ENCODE peak calls at places on chromosomes 3 and 15, in five cellular contexts. P, D, Z, Q and Y are unnamed samples.

GRCh38 chr3:172074578-172074977 is 35.2 kb downstream of the FNDC3B start:
- DNase-seq in Q (peak; percentile 64), P (no peak), Z (no peak), D (no peak), Y (no peak)

GRCh38 chr15:38609097-38609738 is 44.6 kb upstream of the RASGRP1 start:
- DNase-seq in P (no peak), Z (no peak), Q (no peak), D (no peak), Y (no peak)

GRCh38 chr3:14244521-14244920 is 65.9 kb downstream of the LSM3 start:
- DNase-seq in Q (no peak), D (no peak), P (no peak), Z (no peak), Y (no peak)

GRCh38 chr15:78075490-78076230 is 1.9 kb downstream of the TBC1D2B start:
- DNase-seq in Z (no peak), Q (no peak), D (no peak), P (peak; percentile 64), Y (peak; percentile 75)

GRCh38 chr3:72606005-72606800 is 242.0 kb downstream of the SHQ1 start:
- DNase-seq in P (no peak), Z (no peak), Q (no peak), D (no peak), Y (peak; percentile 30)

GRCh38 chr15:40252438-40253178 is 13.7 kb downstream of the PAK6 start:
- DNase-seq in Q (peak; percentile 65), Z (peak; percentile 84), D (peak; percentile 79), P (peak; percentile 54), Y (peak; percentile 72)

GRCh38 chr3:54573922-54574321 is 353.9 kb downstream of the LRTM1 start:
- DNase-seq in P (no peak), D (no peak), Q (no peak), Z (no peak), Y (no peak)

GRCh38 chr3:38047896-38048295 is 8.9 kb downstream of the DLEC1 start:
- DNase-seq in Z (no peak), Q (no peak), D (no peak), P (no peak), Y (no peak)

GRCh38 chr15:74400915-74401757 is 32.6 kb downstream of the SEMA7A start:
- DNase-seq in D (no peak), P (no peak), Q (no peak), Z (no peak), Y (peak; percentile 93)

GRCh38 chr3:99400352-99400751 is 238.0 kb upstream of the COL8A1 start:
- DNase-seq in P (no peak), D (no peak), Q (no peak), Z (no peak), Y (no peak)

GRCh38 chr15:68528891-68529290 is 49.9 kb upstream of the CORO2B start:
- DNase-seq in D (no peak), Z (no peak), P (no peak), Q (no peak), Y (peak; percentile 52)

GRCh38 chr3:183178833-183179549 is 16.5 kb upstream of the LAMP3 start:
- DNase-seq in D (peak; percentile 88), P (peak; percentile 15), Q (peak; percentile 58), Z (no peak), Y (peak; percentile 70)

GRCh38 chr15:65384895-65385867 is 7.4 kb upstream of the IGDCC3 start:
- DNase-seq in D (peak; percentile 86), Q (peak; percentile 90), P (peak; percentile 81), Z (peak; percentile 94), Y (peak; percentile 85)

GRCh38 chr3:176948123-176948522 is 249.2 kb downstream of the TBL1XR1 start:
- DNase-seq in D (no peak), Q (no peak), Z (no peak), P (no peak), Y (no peak)

GRCh38 chr3:32420138-32420981 is 28.7 kb downstream of the CMTM7 start:
- DNase-seq in P (peak; percentile 46), Z (peak; percentile 89), D (no peak), Q (no peak), Y (peak; percentile 99)

GRCh38 chr3:21718943-21719591 is 31.9 kb downstream of the ZNF385D start:
- DNase-seq in Q (no peak), P (no peak), Z (no peak), D (no peak), Y (no peak)

DNA sequence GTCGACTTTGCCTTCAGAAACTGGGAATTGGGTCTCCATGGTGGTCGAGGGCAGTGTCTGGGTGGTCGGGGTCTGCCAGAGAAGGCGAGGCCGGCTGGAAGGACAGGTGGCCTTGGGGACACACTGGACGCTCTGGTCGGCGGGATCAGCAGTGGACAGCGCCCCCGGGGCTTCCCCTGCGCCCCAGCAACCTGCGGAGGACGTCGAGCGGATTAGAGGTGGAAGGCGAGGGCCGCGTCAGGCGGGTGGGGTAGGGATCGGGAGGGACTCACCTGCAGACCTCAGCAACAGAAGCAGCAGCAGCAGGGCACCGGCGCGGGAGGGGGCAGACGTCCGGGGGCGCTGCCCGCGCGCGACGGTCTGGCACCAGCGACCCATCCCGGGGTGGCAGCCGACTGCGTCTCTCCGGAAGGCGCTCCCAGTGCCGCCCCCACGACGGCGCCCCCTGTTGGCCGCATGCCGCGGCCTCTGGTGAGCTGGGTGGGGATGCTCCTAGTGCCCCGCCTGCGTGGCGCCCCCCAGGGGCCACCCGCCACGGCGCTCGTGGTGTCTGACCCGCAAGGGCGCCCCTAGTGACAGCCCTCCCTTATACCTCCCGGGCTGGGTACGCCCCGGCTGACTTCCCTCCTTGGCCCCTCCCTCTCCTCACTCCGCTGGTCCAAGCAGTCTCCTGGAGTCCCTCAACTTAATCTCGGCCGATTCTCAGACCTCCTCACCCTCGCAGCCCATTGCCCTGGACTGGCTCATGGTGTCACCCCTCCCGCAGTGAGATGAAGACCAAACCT is at the start of gene PRSS50:
- DNase-seq in Z (no peak), Q (peak; percentile 47), D (no peak), P (no peak), Y (no peak)
- TF ChIP-seq CTCF in Z (no peak), Q (no peak), D (peak; percentile 27), P (no peak), Y (peak; percentile 54)

GRCh38 chr15:89090791-89091666 is 2.8 kb downstream of the ABHD2 start:
- DNase-seq in Z (peak; percentile 89), P (peak; percentile 72), Q (peak; percentile 82), D (peak; percentile 85), Y (peak; percentile 83)
- TF ChIP-seq CTCF in Z (no peak), P (no peak), Q (no peak), D (no peak), Y (peak; percentile 29)

DNA sequence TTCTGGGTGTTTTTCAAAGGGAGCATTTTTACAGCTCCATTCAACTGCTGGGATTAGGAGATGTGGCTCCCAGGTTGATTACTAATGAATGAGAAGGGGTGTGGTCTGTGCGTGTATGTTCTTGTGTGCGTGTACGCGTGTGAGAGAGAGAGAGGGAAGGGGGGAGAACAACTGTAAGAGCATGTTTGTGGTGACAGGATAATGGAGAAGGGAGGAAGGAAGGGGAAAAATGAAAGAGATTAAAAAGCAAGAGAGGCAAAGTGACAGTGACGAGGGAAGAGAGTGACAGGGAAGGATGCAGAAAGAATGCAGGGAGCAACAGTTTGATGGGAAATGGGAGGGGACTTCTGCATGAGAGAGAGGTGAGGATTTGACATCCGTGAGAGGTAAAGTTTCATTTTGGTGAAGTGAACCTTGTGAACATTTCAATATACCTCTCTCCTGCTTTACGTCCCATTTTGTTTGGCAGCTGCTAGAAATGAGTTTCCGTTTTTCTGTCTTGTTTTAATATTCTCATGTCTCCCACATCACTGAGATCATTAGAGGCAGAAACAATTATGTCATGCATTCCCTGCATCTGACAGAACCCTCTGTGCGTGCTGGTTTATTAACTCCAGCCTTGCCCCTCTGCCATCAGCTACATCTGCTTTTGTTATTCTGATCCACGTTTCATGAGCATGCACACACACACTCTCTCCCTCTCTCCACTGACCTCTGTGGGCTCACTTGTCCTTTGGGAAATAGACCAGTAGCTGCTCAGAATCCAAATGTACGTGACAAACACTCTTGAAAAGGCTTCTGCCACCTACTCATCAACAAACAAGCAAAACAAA is 161.6 kb downstream of the GAP43 start:
- DNase-seq in Z (no peak), P (no peak), D (no peak), Q (no peak), Y (peak; percentile 26)
- TF ChIP-seq CTCF in Z (no peak), P (no peak), D (peak; percentile 20), Q (no peak), Y (no peak)

GRCh38 chr3:52931889-52932288 is 34.5 kb upstream of the STIMATE start:
- DNase-seq in Z (no peak), D (no peak), Q (no peak), P (no peak), Y (peak; percentile 17)
- TF ChIP-seq CTCF in Z (no peak), D (no peak), Q (no peak), P (no peak), Y (peak; percentile 47)

GRCh38 chr15:100133001-100133400 is 208.8 kb downstream of the ADAMTS17 start:
- DNase-seq in Z (no peak), D (no peak), P (no peak), Q (no peak), Y (no peak)

GRCh38 chr15:100133981-100134711 is 207.6 kb downstream of the ADAMTS17 start:
- DNase-seq in D (no peak), Z (no peak), P (no peak), Q (no peak), Y (no peak)

GRCh38 chr15:100129677-100130076 is 212.1 kb downstream of the ADAMTS17 start:
- DNase-seq in D (no peak), Z (no peak), Q (no peak), P (no peak), Y (peak; percentile 14)

GRCh38 chr15:100132309-100132708 is 209.5 kb downstream of the ADAMTS17 start:
- DNase-seq in Q (no peak), P (no peak), Z (no peak), D (no peak), Y (no peak)

GRCh38 chr15:100131321-100132224 is 210.2 kb downstream of the ADAMTS17 start:
- DNase-seq in D (peak; percentile 62), Z (peak; percentile 88), P (peak; percentile 18), Q (no peak), Y (peak; percentile 56)
- TF ChIP-seq CTCF in D (peak; percentile 50), Z (peak; percentile 43), P (peak; percentile 31), Q (peak; percentile 47), Y (peak; percentile 62)

DNA sequence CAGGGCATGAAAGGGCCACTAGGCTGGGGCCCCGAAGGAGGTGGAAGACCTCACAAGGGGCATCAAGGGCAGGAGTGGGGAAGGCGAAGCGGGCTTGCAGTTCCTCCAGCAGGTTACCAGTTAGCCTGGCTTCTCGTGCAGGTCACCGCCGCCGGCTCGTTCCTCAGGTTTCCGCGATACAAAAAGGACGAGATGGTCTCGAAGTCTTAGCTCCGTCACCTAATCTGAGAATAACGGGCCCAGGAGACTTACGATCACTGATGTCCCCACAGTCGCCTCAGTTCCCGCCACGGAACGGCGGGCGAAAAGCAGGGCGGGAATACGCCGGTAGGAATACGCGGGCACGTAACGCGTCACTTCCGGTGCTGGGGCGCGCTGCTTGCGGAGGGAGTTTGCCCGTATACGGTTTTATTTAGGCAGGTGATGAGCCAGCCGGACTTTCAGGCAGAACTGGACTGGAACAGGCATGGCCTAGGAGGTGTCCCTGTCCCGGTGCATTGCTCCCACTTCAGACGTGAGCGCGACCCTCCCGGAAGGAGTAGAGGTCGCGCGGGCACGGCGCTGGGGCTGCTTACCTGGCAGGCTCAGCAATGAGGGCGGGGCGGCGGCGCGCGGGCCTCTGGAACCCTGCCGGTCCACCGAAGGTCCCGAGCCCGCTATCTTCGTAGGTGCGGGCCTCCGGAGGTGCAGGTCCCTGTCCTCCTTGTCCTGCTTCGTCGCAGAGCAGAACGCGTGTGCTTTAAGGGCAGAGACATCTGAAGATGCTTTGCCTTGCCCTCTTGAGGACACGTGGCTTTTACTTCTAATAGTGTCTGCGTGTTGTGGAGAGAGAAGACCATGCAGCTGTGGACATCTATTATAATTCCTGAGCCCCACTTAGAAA is at the start of gene RFC4:
- DNase-seq in D (peak; percentile 94), Z (peak; percentile 96), P (peak; percentile 84), Q (peak; percentile 91), Y (peak; percentile 88)
- TF ChIP-seq CTCF in D (no peak), Z (no peak), P (no peak), Q (no peak), Y (no peak)

GRCh38 chr3:83946554-83946953 is 1012.2 kb upstream of the CADM2 start:
- DNase-seq in Q (no peak), D (no peak), P (no peak), Z (no peak), Y (peak; percentile 52)
- TF ChIP-seq CTCF in Q (no peak), D (no peak), P (no peak), Z (no peak), Y (peak; percentile 59)